ENCODE peak calls at places on chromosomes 13 and 19, in ten cellular contexts. X is HuH-7; Y is H7; V is COR-L47; P is iris pigment epithelial cell; E is activated CD4-positive, alpha-beta T cell treated with anti-CD3 and anti-CD28 coated beads, Interleukin-2, amount 10 ng/mL, durations not matched to agents 7 days and 5 days; N is HS-5; Q is NCI-H526 treated with DMSO at 0.1 percent for 48 hours; K is C1 segment of cervical spinal cord; H is anterior cingulate cortex. A is an unnamed sample.

GRCh38 chr13:67299072-67299635 is 69.0 kb upstream of the PCDH9 start:
- DNase-seq in Q (no peak), V (no peak), X (no peak), K (no peak), P (peak), H (no peak), Y (no peak), N (peak), E (no peak), A (no peak)

GRCh38 chr19:11446652-11447301 is 11.3 kb downstream of the PRKCSH start:
- DNase-seq in E (no peak), Q (no peak), Y (peak), K (peak), H (peak), V (peak), N (no peak), P (no peak), X (peak), A (peak)

GRCh38 chr13:79404985-79405384 is 1.1 kb downstream of the RBM26 start:
- DNase-seq in K (no peak), N (no peak), X (no peak), Q (peak), H (no peak), P (no peak), Y (no peak), E (no peak), V (no peak), A (peak)

GRCh38 chr13:46165485-46166220 is 16.3 kb downstream of the LCP1 start:
- DNase-seq in Q (no peak), N (peak), Y (no peak), X (no peak), P (peak), E (no peak), K (no peak), H (no peak), V (no peak), A (no peak)

GRCh38 chr19:6765738-6766356 is 1.4 kb downstream of the SH2D3A start:
- DNase-seq in Q (peak), X (no peak), H (no peak), V (no peak), Y (peak), E (no peak), P (no peak), N (no peak), K (no peak), A (peak)

GRCh38 chr13:60397693-60398437 is 845 bp downstream of the TDRD3 start:
- DNase-seq in X (peak), N (no peak), E (peak), V (peak), P (peak), Q (peak), H (peak), Y (no peak), K (peak), A (peak)

GRCh38 chr13:26558074-26558805 is 757 bp downstream of the WASF3 start:
- DNase-seq in P (peak), E (no peak), Q (peak), K (no peak), X (no peak), N (no peak), H (no peak), V (no peak), Y (no peak), A (no peak)

GRCh38 chr13:109145631-109146030 is 516.2 kb downstream of the MYO16 start:
- DNase-seq in X (peak), P (peak), H (no peak), E (no peak), Y (peak), K (no peak), N (no peak), Q (peak), V (peak), A (no peak)

GRCh38 chr19:50427997-50428425 is 4.7 kb upstream of the MYBPC2 start:
- DNase-seq in Q (no peak), P (peak), N (no peak), H (peak), X (no peak), V (no peak), Y (peak), K (peak), E (peak), A (peak)

GRCh38 chr19:19597809-19598306 is 20.6 kb downstream of the PBX4 start:
- DNase-seq in H (no peak), X (no peak), P (no peak), Q (no peak), K (no peak), Y (no peak), E (peak), N (no peak), V (no peak), A (no peak)

GRCh38 chr19:39705578-39706188 is 1.4 kb downstream of the LGALS14 start:
- DNase-seq in X (no peak), N (no peak), V (no peak), Q (no peak), P (no peak), Y (no peak), E (peak), K (no peak), H (no peak), A (no peak)

GRCh38 chr13:46728777-46729176 is 68.2 kb downstream of the ESD start:
- DNase-seq in N (no peak), V (no peak), E (no peak), P (peak), H (no peak), Y (peak), Q (no peak), K (no peak), X (peak), A (no peak)

GRCh38 chr13:111790621-111791020 is 276.3 kb upstream of the SOX1 start:
- DNase-seq in K (no peak), P (no peak), V (no peak), X (no peak), H (no peak), Q (no peak), Y (no peak), N (no peak), E (no peak), A (no peak)

GRCh38 chr19:932647-933552 is 7.1 kb downstream of the ARID3A start:
- DNase-seq in N (peak), K (no peak), X (no peak), V (no peak), P (peak), E (peak), Q (no peak), H (no peak), Y (peak), A (peak)

GRCh38 chr13:100510208-100510997 is 78.2 kb downstream of the GGACT start:
- DNase-seq in P (no peak), K (no peak), E (no peak), Y (peak), X (no peak), Q (no peak), V (no peak), H (no peak), N (no peak), A (no peak)

GRCh38 chr13:44818428-44818827 is 170.8 kb downstream of the NUFIP1 start:
- DNase-seq in X (peak), N (no peak), K (no peak), H (no peak), V (peak), Y (peak), E (no peak), Q (no peak), P (peak), A (no peak)

A was measured in left colon.